ENCODE peak calls at places on chromosomes 16 and 17, in eight cellular contexts. X, L, G, I, R, V, B and O are unnamed samples.

GRCh38 chr16:87074635-87075318 is 242.4 kb downstream of the C16orf95 start:
- DNase-seq in X (peak; percentile 40), L (no peak), G (no peak), I (no peak), R (no peak), V (no peak), B (no peak), O (no peak)

GRCh38 chr16:88973007-88973410 is 4.0 kb downstream of the CBFA2T3 start:
- DNase-seq in X (no peak), L (peak; percentile 44), G (no peak), I (no peak), R (no peak), V (no peak), B (no peak), O (no peak)

GRCh38 chr17:40322417-40323315 is 13.7 kb downstream of the RARA start:
- DNase-seq in X (no peak), L (peak; percentile 100), G (peak; percentile 75), I (peak; percentile 93), R (peak; percentile 51), V (peak; percentile 55), B (peak; percentile 62), O (peak; percentile 99)

GRCh38 chr16:30357085-30357714 is 2.1 kb upstream of the CD2BP2 start:
- DNase-seq in X (no peak), L (no peak), G (no peak), I (no peak), R (no peak), V (no peak), B (no peak), O (no peak)

GRCh38 chr16:11253009-11253994 is 2.7 kb downstream of the SOCS1 start:
- DNase-seq in X (no peak), L (peak; percentile 61), G (no peak), I (peak; percentile 62), R (no peak), V (no peak), B (no peak), O (no peak)

GRCh38 chr16:86347090-86347489 is 163.2 kb upstream of the FOXF1 start:
- DNase-seq in X (no peak), L (no peak), G (no peak), I (no peak), R (no peak), V (no peak), B (no peak), O (no peak)

GRCh38 chr17:16250635-16251034 is 33.6 kb downstream of the PIGL start:
- DNase-seq in X (no peak), L (no peak), G (no peak), I (no peak), R (no peak), V (no peak), B (no peak), O (peak; percentile 24)

GRCh38 chr17:81566461-81567126 is 14.4 kb upstream of the FAAP100 start:
- DNase-seq in X (no peak), L (peak; percentile 92), G (no peak), I (no peak), R (no peak), V (peak; percentile 43), B (peak; percentile 61), O (peak; percentile 90)

GRCh38 chr17:45363498-45363897 is 46.7 kb upstream of the MAP3K14 start:
- DNase-seq in X (no peak), L (no peak), G (no peak), I (no peak), R (no peak), V (no peak), B (no peak), O (no peak)

GRCh38 chr17:81334419-81334896 is 39.4 kb upstream of the SLC38A10 start:
- DNase-seq in X (no peak), L (no peak), G (no peak), I (no peak), R (no peak), V (no peak), B (no peak), O (no peak)

GRCh38 chr16:51939371-51940005 is 607.5 kb downstream of the TOX3 start:
- DNase-seq in X (no peak), L (no peak), G (no peak), I (no peak), R (no peak), V (no peak), B (no peak), O (no peak)

GRCh38 chr17:82103588-82104451 is 5.8 kb upstream of the FASN start:
- DNase-seq in X (no peak), L (peak; percentile 11), G (no peak), I (no peak), R (no peak), V (peak; percentile 55), B (no peak), O (no peak)

GRCh38 chr16:86375841-86376240 is 134.5 kb upstream of the FOXF1 start:
- DNase-seq in X (no peak), L (no peak), G (no peak), I (no peak), R (no peak), V (no peak), B (no peak), O (no peak)

GRCh38 chr17:59776577-59776976 is 69.1 kb downstream of the VMP1 start:
- DNase-seq in X (no peak), L (no peak), G (no peak), I (no peak), R (no peak), V (no peak), B (no peak), O (no peak)

GRCh38 chr17:81067331-81067730 is 32.4 kb downstream of the BAIAP2 start:
- DNase-seq in X (no peak), L (peak; percentile 31), G (no peak), I (no peak), R (no peak), V (no peak), B (no peak), O (peak; percentile 9)

GRCh38 chr17:28846231-28846630 is 3.6 kb upstream of the FAM222B start:
- DNase-seq in X (no peak), L (no peak), G (no peak), I (no peak), R (no peak), V (no peak), B (no peak), O (no peak)

GRCh38 chr17:48928876-48929811 is 15.5 kb downstream of the SNF8 start:
- DNase-seq in X (no peak), L (peak; percentile 52), G (no peak), I (no peak), R (no peak), V (no peak), B (no peak), O (no peak)

GRCh38 chr16:28110074-28110473 is 46.6 kb upstream of the GSG1L start:
- DNase-seq in X (no peak), L (no peak), G (no peak), I (no peak), R (no peak), V (no peak), B (no peak), O (peak; percentile 89)

GRCh38 chr16:47043200-47043599 is 69.7 kb upstream of the DNAJA2 start:
- DNase-seq in X (no peak), L (no peak), G (no peak), I (no peak), R (no peak), V (no peak), B (no peak), O (no peak)

GRCh38 chr17:7922499-7923289 is 6.6 kb upstream of the RNF227 start:
- DNase-seq in X (peak; percentile 87), L (no peak), G (peak; percentile 58), I (peak; percentile 90), R (peak; percentile 73), V (peak; percentile 72), B (peak; percentile 23), O (no peak)

GRCh38 chr16:61937646-61938045 is 98.6 kb downstream of the CDH8 start:
- DNase-seq in X (no peak), L (no peak), G (no peak), I (no peak), R (no peak), V (no peak), B (no peak), O (no peak)

GRCh38 chr17:5870231-5870953 is 199.8 kb upstream of the WSCD1 start:
- DNase-seq in X (no peak), L (no peak), G (no peak), I (no peak), R (no peak), V (no peak), B (no peak), O (no peak)

GRCh38 chr16:10191096-10191495 is 8.9 kb upstream of the GRIN2A start:
- DNase-seq in X (no peak), L (no peak), G (no peak), I (no peak), R (no peak), V (no peak), B (no peak), O (no peak)

GRCh38 chr17:80485846-80486245 is 9.4 kb upstream of the NPTX1 start:
- DNase-seq in X (no peak), L (peak; percentile 60), G (no peak), I (no peak), R (no peak), V (no peak), B (no peak), O (no peak)